ENCODE peak calls at places on chromosomes 2 and 18, in seven cellular contexts. H is fibroblast of lung, P is ovary, S is heart right ventricle, V is thoracic aorta, R is psoas muscle, T is right lobe of liver. Z is an unnamed sample. For H3K9me3, the result is how much of the 10 kb centered on the place peaks cover.

GRCh38 chr2:219155054-219155644 is 5.5 kb downstream of the NHEJ1 start:
- DNase-seq in H (peak), P (peak), S (peak), V (no peak), R (no peak), T (no peak), Z (peak)

GRCh38 chr2:134852518-134852917 is 14.1 kb downstream of the ACMSD start:
- DNase-seq in H (no peak), P (no peak), S (no peak), V (no peak), R (no peak), T (no peak), Z (no peak)

GRCh38 chr2:166230024-166230723 is 102.4 kb upstream of the SCN1A start:
- DNase-seq in H (peak), P (no peak), S (no peak), V (no peak), R (no peak), T (no peak), Z (no peak)

GRCh38 chr2:107534926-107535325 is 291.8 kb upstream of the RGPD4 start:
- DNase-seq in H (no peak), P (no peak), S (no peak), V (no peak), R (no peak), T (no peak), Z (no peak)

GRCh38 chr2:96259497-96259921 is 6.3 kb downstream of the TMEM127 start:
- DNase-seq in H (no peak), P (no peak), S (no peak), V (no peak), R (peak), T (no peak), Z (peak)

GRCh38 chr2:39024833-39025232 is 96.0 kb downstream of the SOS1 start:
- DNase-seq in H (peak), P (no peak), S (no peak), V (no peak), R (no peak), T (no peak), Z (no peak)

GRCh38 chr2:29459445-29460179 is 344.4 kb downstream of the CLIP4 start:
- DNase-seq in H (peak), P (no peak), S (no peak), V (no peak), R (no peak), T (no peak), Z (no peak)

GRCh38 chr2:225670111-225670974 is 270.8 kb downstream of the NYAP2 start:
- DNase-seq in H (peak), P (no peak), S (no peak), V (no peak), R (no peak), T (no peak), Z (no peak)

GRCh38 chr2:100606740-100607343 is 44.0 kb downstream of the PDCL3 start:
- DNase-seq in H (peak), P (no peak), S (peak), V (no peak), R (no peak), T (no peak), Z (no peak)

GRCh38 chr2:95215018-95215612 is 7.8 kb downstream of the ZNF892 start:
- DNase-seq in H (no peak), P (no peak), S (no peak), V (no peak), R (no peak), T (no peak), Z (no peak)
- H3K9me3 ChIP-seq in H (under half), P (half or more), S (half or more), V (half or more), R (half or more), T (half or more), Z (half or more)

DNA sequence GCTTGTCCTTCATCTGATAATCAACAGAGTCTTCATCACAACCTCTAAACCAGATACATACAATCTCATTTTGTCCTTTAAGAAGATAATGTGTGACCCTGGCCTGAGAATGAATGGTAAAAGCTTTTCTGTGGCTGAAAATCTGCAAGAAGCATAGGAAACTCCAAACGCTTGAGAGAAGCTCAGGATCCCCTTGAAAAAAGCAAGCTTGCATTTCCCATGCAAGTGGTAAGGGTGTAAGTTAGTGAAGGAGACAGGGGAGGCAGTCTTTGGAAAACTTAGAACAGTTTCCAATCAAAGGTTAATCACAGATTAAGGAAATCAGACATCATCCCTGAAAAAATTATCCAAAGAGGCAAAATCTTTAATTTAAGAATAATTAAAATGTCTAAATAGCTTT is 413.6 kb upstream of the SALL3 start:
- DNase-seq in H (no peak), P (no peak), S (no peak), V (no peak), R (no peak), T (no peak), Z (no peak)
- H3K9me3 ChIP-seq in H (under half), P (under half), S (under half), V (under half), R (under half), T (under half), Z (under half)

GRCh38 chr2:3617198-3617890 is 22.4 kb downstream of the COLEC11 start:
- DNase-seq in H (no peak), P (peak), S (no peak), V (no peak), R (no peak), T (no peak), Z (no peak)
- H3K9me3 ChIP-seq in H (under half), P (under half), S (under half), V (under half), R (under half), T (under half), Z (under half)

GRCh38 chr2:1234731-1235308 is 178.4 kb upstream of the TPO start:
- DNase-seq in H (no peak), P (no peak), S (no peak), V (no peak), R (no peak), T (no peak), Z (no peak)
- H3K9me3 ChIP-seq in H (under half), P (under half), S (under half), V (under half), R (under half), T (under half), Z (under half)

GRCh38 chr2:200148366-200148765 is 158.1 kb upstream of the SPATS2L start:
- DNase-seq in H (no peak), P (no peak), S (no peak), V (no peak), R (no peak), T (no peak), Z (no peak)
- H3K9me3 ChIP-seq in H (under half), P (under half), S (under half), V (under half), R (under half), T (under half), Z (under half)

Z was measured in mucosa of descending colon.